ENCODE peak calls at places on chromosomes 12 and 14, in five cellular contexts. V, O, D, R and Y are unnamed samples.

GRCh38 chr12:27913999-27914614 is 58.4 kb downstream of the PTHLH start:
- DNase-seq in V (no peak), O (no peak), R (no peak), D (no peak), Y (no peak)

GRCh38 chr12:73599268-73599667 is 938.4 kb upstream of the ATXN7L3B start:
- DNase-seq in R (no peak), V (no peak), D (no peak), O (no peak), Y (no peak)

GRCh38 chr12:108066583-108067234 is 62.4 kb upstream of the WSCD2 start:
- DNase-seq in V (no peak), R (no peak), D (no peak), O (no peak), Y (no peak)

GRCh38 chr14:91918159-91918883 is 29.2 kb downstream of the FBLN5 start:
- DNase-seq in O (peak), R (no peak), V (no peak), D (no peak), Y (no peak)

GRCh38 chr14:68507544-68508081 is 285.3 kb downstream of the ZFP36L1 start:
- DNase-seq in V (peak), R (no peak), D (no peak), O (no peak), Y (no peak)

GRCh38 chr12:41681898-41682297 is 462.8 kb downstream of the GXYLT1 start:
- DNase-seq in R (peak), O (no peak), V (no peak), D (no peak), Y (no peak)

GRCh38 chr14:61322799-61323290 is 1.5 kb downstream of the PRKCH start:
- DNase-seq in O (peak), D (no peak), V (peak), R (peak), Y (no peak)

GRCh38 chr14:75433631-75434556 is 6.1 kb downstream of the JDP2 start:
- DNase-seq in R (no peak), O (no peak), V (no peak), D (no peak), Y (no peak)

GRCh38 chr12:69648476-69648875 is 37.8 kb upstream of the LRRC10 start:
- DNase-seq in D (no peak), O (peak), R (no peak), V (no peak), Y (peak)

GRCh38 chr12:21500786-21501257 is 613 bp downstream of the RECQL start:
- DNase-seq in V (no peak), R (no peak), D (no peak), O (no peak), Y (no peak)

GRCh38 chr12:46459111-46459510 is 86.5 kb upstream of the SLC38A2 start:
- DNase-seq in O (peak), V (peak), R (no peak), D (no peak), Y (peak)

GRCh38 chr12:2355198-2355597 is 302.4 kb downstream of the CACNA1C start:
- DNase-seq in D (no peak), O (no peak), V (no peak), R (no peak), Y (no peak)

GRCh38 chr12:100579844-100580243 is 6.4 kb downstream of the GAS2L3 start:
- DNase-seq in D (no peak), O (no peak), V (no peak), R (no peak), Y (peak)

GRCh38 chr12:122356192-122356635 is 66.3 kb downstream of the CLIP1 start:
- DNase-seq in R (peak), D (no peak), V (peak), O (peak), Y (peak)

GRCh38 chr12:94157891-94158495 is 9.6 kb downstream of the PLXNC1 start:
- DNase-seq in V (no peak), D (no peak), R (no peak), O (no peak), Y (no peak)

GRCh38 chr14:104724981-104725771 is 1.1 kb downstream of the ADSS1 start:
- DNase-seq in V (no peak), R (peak), O (peak), D (no peak), Y (no peak)

GRCh38 chr12:6208140-6208539 is 7.9 kb downstream of the CD9 start:
- DNase-seq in R (no peak), O (no peak), D (no peak), V (no peak), Y (no peak)

GRCh38 chr12:69415471-69416275 is 54.5 kb upstream of the FRS2 start:
- DNase-seq in O (peak), D (peak), R (peak), V (no peak), Y (peak)

GRCh38 chr14:55339770-55340169 is 68.5 kb downstream of the FBXO34 start:
- DNase-seq in D (no peak), O (peak), V (no peak), R (no peak), Y (no peak)

GRCh38 chr14:61523751-61524150 is 171.6 kb upstream of the HIF1A start:
- DNase-seq in V (no peak), R (no peak), D (no peak), O (no peak), Y (no peak)

GRCh38 chr12:88313554-88313953 is 171.4 kb downstream of the TMTC3 start:
- DNase-seq in O (no peak), R (no peak), D (no peak), V (no peak), Y (no peak)

GRCh38 chr12:12533238-12533829 is 29.3 kb downstream of the DUSP16 start:
- DNase-seq in D (no peak), R (no peak), O (no peak), V (no peak), Y (peak)

GRCh38 chr12:109827566-109828550 is 5.3 kb downstream of the TRPV4 start:
- DNase-seq in V (no peak), R (no peak), D (no peak), O (peak), Y (no peak)

GRCh38 chr12:53674977-53675700 is 744 bp downstream of the ATP5MC2 start:
- DNase-seq in V (no peak), O (no peak), D (no peak), R (peak), Y (no peak)

GRCh38 chr12:115010324-115010995 is 326.5 kb upstream of the TBX3 start:
- DNase-seq in O (peak), V (no peak), R (no peak), D (no peak), Y (no peak)

GRCh38 chr12:31234955-31235867 is 90.7 kb downstream of the SINHCAF start:
- DNase-seq in O (peak), D (no peak), R (peak), V (no peak), Y (peak)

GRCh38 chr12:80593766-80594165 is 113.7 kb upstream of the MYF6 start:
- DNase-seq in R (no peak), O (peak), V (no peak), D (no peak), Y (peak)

GRCh38 chr12:3496964-3497363 is 6.0 kb downstream of the PRMT8 start:
- DNase-seq in D (no peak), V (no peak), R (no peak), O (no peak), Y (no peak)

GRCh38 chr12:124613151-124613585 is 45.8 kb upstream of the NCOR2 start:
- DNase-seq in R (peak), V (no peak), O (peak), D (no peak), Y (peak)

GRCh38 chr14:35388656-35389314 is 15.8 kb downstream of the NFKBIA start:
- DNase-seq in V (no peak), O (no peak), R (no peak), D (no peak), Y (no peak)

GRCh38 chr12:13425766-13426165 is 229.2 kb downstream of the EMP1 start:
- DNase-seq in R (no peak), V (no peak), O (peak), D (no peak), Y (peak)

GRCh38 chr12:103495783-103496456 is at the start of gene C12orf42:
- DNase-seq in D (peak), O (peak), V (peak), R (peak), Y (no peak)

GRCh38 chr14:104708606-104709268 is 15.3 kb upstream of the ADSS1 start:
- DNase-seq in V (peak), O (peak), D (peak), R (peak), Y (no peak)

GRCh38 chr14:51554339-51554920 is 97.3 kb upstream of the FRMD6 start:
- DNase-seq in V (no peak), R (no peak), O (peak), D (no peak), Y (peak)

GRCh38 chr12:87120440-87120839 is 864.2 kb upstream of the MGAT4C start:
- DNase-seq in R (peak), D (no peak), V (no peak), O (peak), Y (no peak)